ENCODE peak calls at places on chromosomes 13 and 19, in seven cellular contexts. E is heart right ventricle; U is CD4-positive, alpha-beta T cell; Q is HFF-Myc; W is mucosa of descending colon; N is psoas muscle; K is AG09309. T is an unnamed sample.
A peak's percentile ranks its signal among the peaks of the same experiment; 100 is the strongest.

GRCh38 chr13:97411894-97412460 is 22.0 kb upstream of the RAP2A start:
- DNase-seq in E (no peak), U (no peak), Q (no peak), W (no peak), N (no peak), K (no peak), T (no peak)

GRCh38 chr13:40779796-40780285 is 8.9 kb upstream of the MRPS31 start:
- DNase-seq in E (no peak), U (no peak), Q (no peak), W (no peak), N (no peak), K (no peak), T (no peak)

GRCh38 chr13:99033814-99034213 is 56.0 kb upstream of the DOCK9 start:
- DNase-seq in E (no peak), U (no peak), Q (no peak), W (no peak), N (no peak), K (no peak), T (no peak)

GRCh38 chr19:49997709-49998108 is 27.5 kb downstream of the VRK3 start:
- DNase-seq in E (no peak), U (no peak), Q (no peak), W (no peak), N (no peak), K (no peak), T (no peak)

GRCh38 chr19:49713236-49713845 is 22.4 kb downstream of the CPT1C start:
- DNase-seq in E (no peak), U (no peak), Q (no peak), W (no peak), N (no peak), K (no peak), T (no peak)

GRCh38 chr13:110331362-110331761 is 24.3 kb downstream of the COL4A2 start:
- DNase-seq in E (no peak), U (no peak), Q (no peak), W (no peak), N (no peak), K (no peak), T (no peak)

GRCh38 chr19:48190288-48191284 is 20.1 kb downstream of the ZSWIM9 start:
- DNase-seq in E (no peak), U (peak; percentile 58), Q (no peak), W (no peak), N (no peak), K (no peak), T (peak; percentile 38)

GRCh38 chr13:95388420-95389079 is 87.3 kb upstream of the ABCC4 start:
- DNase-seq in E (no peak), U (no peak), Q (no peak), W (no peak), N (no peak), K (no peak), T (no peak)

GRCh38 chr13:48334534-48335127 is 31.1 kb downstream of the RB1 start:
- DNase-seq in E (no peak), U (no peak), Q (no peak), W (no peak), N (no peak), K (peak; percentile 16), T (no peak)

GRCh38 chr19:8361921-8362793 is 1.8 kb upstream of the ANGPTL4 start:
- DNase-seq in E (peak; percentile 95), U (no peak), Q (peak; percentile 83), W (peak; percentile 91), N (peak; percentile 98), K (peak; percentile 95), T (peak; percentile 28)

GRCh38 chr13:113804017-113804702 is 45.1 kb downstream of the TMEM255B start:
- DNase-seq in E (no peak), U (no peak), Q (no peak), W (no peak), N (peak; percentile 43), K (no peak), T (peak; percentile 7)

GRCh38 chr13:42283574-42283973 is 11.6 kb downstream of the AKAP11 start:
- DNase-seq in E (no peak), U (no peak), Q (no peak), W (no peak), N (no peak), K (no peak), T (no peak)

GRCh38 chr13:75873499-75873898 is 237.4 kb downstream of the LMO7 start:
- DNase-seq in E (no peak), U (no peak), Q (no peak), W (no peak), N (no peak), K (no peak), T (no peak)

GRCh38 chr19:41697198-41697855 is 9.3 kb upstream of the CEACAM7 start:
- DNase-seq in E (no peak), U (no peak), Q (no peak), W (no peak), N (no peak), K (no peak), T (no peak)

GRCh38 chr13:106416645-106417044 is 118.8 kb downstream of the EFNB2 start:
- DNase-seq in E (no peak), U (no peak), Q (no peak), W (no peak), N (no peak), K (no peak), T (no peak)

GRCh38 chr13:90792335-90792734 is 555.2 kb upstream of the MIR17HG start:
- DNase-seq in E (no peak), U (no peak), Q (no peak), W (no peak), N (no peak), K (no peak), T (no peak)

GRCh38 chr13:39107484-39108040 is 69.3 kb downstream of the NHLRC3 start:
- DNase-seq in E (no peak), U (no peak), Q (no peak), W (no peak), N (no peak), K (no peak), T (no peak)

GRCh38 chr13:40639226-40639681 is 27.2 kb downstream of the FOXO1 start:
- DNase-seq in E (peak; percentile 30), U (no peak), Q (no peak), W (no peak), N (no peak), K (no peak), T (no peak)

GRCh38 chr19:1046836-1047695 is 7.2 kb downstream of the ABCA7 start:
- DNase-seq in E (no peak), U (no peak), Q (no peak), W (peak; percentile 63), N (peak; percentile 48), K (no peak), T (no peak)

GRCh38 chr19:10768936-10769335 is 51.1 kb downstream of the DNM2 start:
- DNase-seq in E (no peak), U (no peak), Q (no peak), W (no peak), N (no peak), K (no peak), T (no peak)

DNA sequence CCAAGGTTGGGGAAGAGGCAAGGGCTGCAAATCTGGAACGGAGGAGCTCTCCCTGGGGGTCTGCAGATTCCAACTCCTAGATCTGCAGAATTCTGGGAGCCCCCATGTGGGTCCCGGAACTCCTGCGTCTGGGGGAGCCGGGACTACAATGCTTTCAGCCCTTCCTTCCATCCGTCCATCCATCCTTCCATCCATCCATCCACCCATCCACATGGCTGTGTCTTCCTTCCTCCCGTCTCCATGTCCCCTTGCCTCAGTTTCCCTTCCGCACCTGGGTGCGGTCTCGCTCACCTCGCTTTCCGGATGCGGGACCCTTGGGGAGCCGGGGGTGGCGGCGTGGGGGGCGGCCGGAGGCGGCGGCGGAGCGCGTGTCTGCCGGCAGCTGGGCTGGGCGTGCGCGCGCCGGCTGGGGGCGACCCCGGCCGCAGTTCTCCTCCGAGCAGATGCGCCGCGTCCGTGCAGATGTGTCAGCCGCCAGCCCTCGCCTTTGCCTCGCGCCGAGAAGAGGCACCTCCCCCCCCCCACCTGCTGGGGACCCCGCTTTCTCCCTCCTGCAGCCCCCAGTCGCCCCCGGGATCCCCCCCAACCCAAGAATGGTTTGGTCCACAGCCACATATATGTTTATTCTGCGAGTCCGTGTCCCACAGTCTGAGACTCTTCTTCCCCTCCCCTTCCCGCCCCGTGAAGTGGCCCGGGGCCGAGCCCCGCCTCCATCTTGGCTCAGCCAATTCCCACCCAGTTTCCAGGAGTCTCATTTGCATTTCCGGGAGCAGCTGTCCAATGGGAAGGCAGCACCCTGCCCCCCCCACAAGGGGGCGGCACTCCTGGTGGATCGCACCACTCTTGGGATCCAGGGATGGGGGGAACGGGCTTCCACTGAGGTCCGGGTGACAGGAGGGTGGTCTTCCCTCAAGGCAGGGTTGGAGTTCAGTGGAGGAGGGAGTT is 8.8 kb downstream of the ISOC2 start:
- DNase-seq in E (peak; percentile 71), U (no peak), Q (peak; percentile 40), W (no peak), N (peak; percentile 90), K (no peak), T (peak; percentile 67)
- TF ChIP-seq CTCF in E (peak; percentile 17), U (no peak), Q (no peak), W (no peak), N (no peak), K (no peak), T (no peak)

GRCh38 chr19:2425622-2426581 is 1.5 kb downstream of the TIMM13 start:
- DNase-seq in E (no peak), U (no peak), Q (no peak), W (no peak), N (peak; percentile 55), K (no peak), T (no peak)
- TF ChIP-seq CTCF in E (no peak), U (no peak), Q (no peak), W (no peak), N (no peak), K (no peak), T (no peak)

DNA sequence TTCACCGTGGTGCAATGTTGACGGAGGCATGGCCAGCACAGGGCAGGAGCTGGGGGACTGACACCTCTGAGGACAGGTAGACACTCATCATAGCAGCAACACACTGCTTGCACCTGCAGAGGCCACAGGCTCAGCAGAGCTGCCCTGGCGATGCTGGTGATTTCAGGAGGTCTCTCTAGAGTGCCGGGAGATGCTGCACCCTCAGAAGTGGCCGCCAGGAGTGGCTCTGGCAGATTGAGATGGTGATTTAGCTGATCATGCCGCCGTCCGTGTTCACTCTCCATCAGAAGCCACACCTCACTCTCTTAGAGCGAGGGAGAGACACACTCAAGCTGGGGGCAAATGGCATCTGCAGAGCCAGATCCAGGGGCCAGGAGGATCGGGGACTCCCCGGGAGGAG is 244.6 kb upstream of the SGCG start:
- DNase-seq in E (no peak), U (no peak), Q (no peak), W (no peak), N (no peak), K (no peak), T (no peak)
- TF ChIP-seq CTCF in E (no peak), U (no peak), Q (no peak), W (no peak), N (no peak), K (no peak), T (no peak)

GRCh38 chr19:18587561-18587960 is 1.0 kb upstream of the REX1BD start:
- DNase-seq in E (no peak), U (no peak), Q (no peak), W (peak; percentile 43), N (no peak), K (no peak), T (no peak)

GRCh38 chr19:18587962-18588610 is 512 bp upstream of the REX1BD start:
- DNase-seq in E (no peak), U (no peak), Q (no peak), W (peak; percentile 21), N (no peak), K (no peak), T (no peak)

GRCh38 chr19:18589380-18590272 is 1.0 kb downstream of the REX1BD start:
- DNase-seq in E (peak; percentile 63), U (peak; percentile 57), Q (peak; percentile 46), W (peak; percentile 86), N (peak; percentile 84), K (no peak), T (peak; percentile 50)

GRCh38 chr19:18588611-18589379 is at the start of gene REX1BD:
- DNase-seq in E (peak; percentile 88), U (peak; percentile 83), Q (no peak), W (peak; percentile 91), N (peak; percentile 94), K (no peak), T (peak; percentile 72)

GRCh38 chr19:18586311-18586710 is 2.3 kb upstream of the REX1BD start:
- DNase-seq in E (no peak), U (no peak), Q (no peak), W (no peak), N (no peak), K (no peak), T (no peak)
- TF ChIP-seq CTCF in E (peak; percentile 20), U (no peak), Q (no peak), W (no peak), N (no peak), K (peak; percentile 10), T (no peak)

T was measured in mesothelial cell of epicardium.